ENCODE peak calls at places on chromosomes 7 and 10, in five cellular contexts. W, U, V, H and M are unnamed samples. For H3K4me1, the result is how much of the 10 kb centered on the place peaks cover.

GRCh38 chr10:16423599-16423998 is 13.2 kb upstream of the PTER start:
- DNase-seq in W (no peak), U (no peak), V (no peak), H (no peak), M (no peak)

GRCh38 chr7:81029523-81029922 is 110.7 kb upstream of the SEMA3C start:
- DNase-seq in U (no peak), W (no peak), H (no peak), V (no peak), M (no peak)

GRCh38 chr7:117621075-117621474 is 141.2 kb downstream of the CFTR start:
- DNase-seq in H (no peak), W (no peak), V (no peak), U (no peak), M (no peak)

GRCh38 chr10:100338434-100339036 is 8.5 kb upstream of the SCD start:
- DNase-seq in U (peak), W (peak), V (peak), H (peak), M (peak)

GRCh38 chr7:22942191-22942590 is 71.7 kb downstream of the HYCC1 start:
- DNase-seq in V (no peak), U (no peak), H (peak), W (no peak), M (no peak)

GRCh38 chr10:82319046-82319445 is 444.1 kb downstream of the NRG3 start:
- DNase-seq in V (no peak), U (no peak), W (no peak), H (peak), M (no peak)

GRCh38 chr7:36298145-36298544 is 91.5 kb upstream of the ANLN start:
- DNase-seq in U (no peak), H (no peak), V (no peak), W (no peak), M (no peak)

GRCh38 chr7:71377469-71377868 is 245.5 kb downstream of the GALNT17 start:
- DNase-seq in W (no peak), H (no peak), V (no peak), U (no peak), M (no peak)

GRCh38 chr10:70053896-70054641 is 1.4 kb downstream of the MACROH2A2 start:
- DNase-seq in V (no peak), W (peak), U (peak), H (peak), M (peak)

GRCh38 chr7:116234517-116235200 is 24.3 kb downstream of the TES start:
- DNase-seq in V (no peak), U (no peak), H (no peak), W (no peak), M (no peak)

GRCh38 chr10:97407211-97407951 is 6.2 kb upstream of the RRP12 start:
- DNase-seq in U (peak), V (peak), H (peak), W (peak), M (peak)

GRCh38 chr10:1292611-1293021 is 236.4 kb downstream of the WDR37 start:
- DNase-seq in W (no peak), H (peak), V (peak), U (no peak), M (no peak)

GRCh38 chr7:87600130-87601124 is at the start of gene ABCB1:
- DNase-seq in V (peak), U (peak), H (peak), W (peak), M (peak)

DNA sequence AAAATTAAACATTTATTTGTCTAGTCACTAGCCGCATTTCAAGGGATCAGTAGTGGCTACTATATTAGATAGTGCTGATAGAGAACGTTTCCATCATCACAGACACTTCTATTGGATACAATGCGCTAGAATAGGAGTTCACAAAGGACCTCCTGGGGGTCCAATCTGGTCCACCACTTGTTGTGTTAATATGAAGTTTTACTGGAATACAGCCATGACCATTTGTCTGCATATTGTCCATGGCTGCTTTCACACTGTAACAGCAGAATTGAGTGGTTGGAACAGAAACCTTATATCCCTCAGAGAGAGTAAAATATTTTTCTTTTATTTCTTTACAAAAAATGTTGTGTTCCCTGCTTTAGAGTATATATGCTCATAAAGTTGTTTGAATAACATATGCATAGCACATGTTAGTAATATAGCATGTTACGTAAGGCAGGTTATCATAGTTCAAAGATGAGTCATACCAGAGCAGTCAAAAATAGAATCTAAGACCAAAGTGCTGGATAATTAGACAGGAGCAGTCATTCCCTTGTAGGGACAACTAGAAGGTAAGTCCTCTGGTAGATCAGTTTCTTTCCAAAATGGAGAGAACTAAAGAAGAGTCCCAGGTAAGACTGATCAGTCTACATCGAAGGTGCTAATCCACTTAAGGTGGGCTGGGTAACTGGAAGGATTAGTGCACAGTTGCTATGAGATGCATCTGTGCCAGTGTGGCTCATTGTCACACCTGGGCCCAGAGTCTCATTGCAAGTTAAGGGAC is 14.9 kb downstream of the BZW2 start:
- DNase-seq in V (no peak), W (no peak), U (no peak), H (no peak), M (no peak)
- H3K4me1 ChIP-seq in V (under half), W (under half), U (under half), H (under half), M (under half)

GRCh38 chr7:32905175-32905662 is 13.7 kb upstream of the KBTBD2 start:
- DNase-seq in H (peak), V (no peak), W (peak), U (peak), M (no peak)
- H3K4me3 ChIP-seq in H (peak), V (peak), W (peak), U (peak), M (peak)

DNA sequence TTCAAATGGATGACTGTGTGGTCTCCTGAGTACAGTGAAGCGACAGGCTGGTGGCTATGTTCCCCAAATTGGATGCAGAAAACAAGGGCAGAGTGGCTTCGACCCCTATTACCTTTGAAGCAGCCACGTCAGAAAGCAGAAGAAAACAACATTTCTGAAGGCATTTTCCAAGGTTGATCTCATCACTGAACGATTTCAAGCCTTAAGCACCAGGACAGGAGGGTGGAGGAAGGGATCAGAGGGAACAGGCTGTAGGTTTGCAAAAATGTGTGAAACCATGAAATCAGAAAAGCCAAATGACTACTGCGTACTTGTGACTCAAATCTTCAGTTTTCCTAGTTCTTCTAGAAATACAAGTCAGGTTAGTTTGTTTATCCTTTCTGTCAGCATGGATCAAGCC is 181.0 kb upstream of the TMEM106B start:
- DNase-seq in W (no peak), H (no peak), U (no peak), V (no peak), M (no peak)
- H3K27ac ChIP-seq in W (no peak), H (no peak), U (no peak), V (no peak), M (no peak)

GRCh38 chr10:8404721-8405120 is 350.2 kb downstream of the GATA3 start:
- DNase-seq in H (no peak), U (no peak), W (no peak), V (no peak), M (no peak)

GRCh38 chr10:8400151-8400550 is 345.7 kb downstream of the GATA3 start:
- DNase-seq in W (no peak), V (no peak), H (no peak), U (no peak), M (no peak)

GRCh38 chr10:8401531-8401930 is 347.0 kb downstream of the GATA3 start:
- DNase-seq in W (no peak), V (no peak), H (no peak), U (no peak), M (no peak)

GRCh38 chr10:8403711-8404371 is 349.4 kb downstream of the GATA3 start:
- DNase-seq in U (no peak), V (no peak), H (peak), W (no peak), M (no peak)

GRCh38 chr10:8402469-8403074 is 348.1 kb downstream of the GATA3 start:
- DNase-seq in H (no peak), W (no peak), V (no peak), U (no peak), M (no peak)
- H3K4me1 ChIP-seq in H (under half), W (under half), V (under half), U (under half), M (under half)

DNA sequence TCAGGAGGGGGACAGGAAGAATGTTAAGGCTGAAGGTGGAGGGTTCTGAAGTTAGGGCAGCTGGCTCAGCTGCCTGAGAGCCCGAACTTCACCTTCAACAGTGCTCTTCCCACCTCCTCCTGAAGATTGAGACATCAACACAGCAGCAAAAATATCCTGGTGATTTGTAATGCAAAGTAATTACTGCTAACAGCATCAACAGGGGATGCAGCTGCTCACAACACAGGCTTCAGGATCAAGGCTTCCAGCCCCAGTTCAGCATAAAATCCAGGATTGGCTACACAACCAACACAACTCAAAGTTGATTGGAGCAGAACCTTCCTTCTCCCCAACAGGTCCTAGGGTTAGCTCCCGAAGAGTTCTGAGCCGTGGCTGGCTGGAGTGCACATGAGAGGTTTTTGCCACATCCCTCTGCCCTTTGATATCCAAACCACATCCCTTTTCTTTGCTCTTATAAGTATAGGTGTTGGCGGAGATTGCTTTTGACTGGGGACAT is 242.4 kb downstream of the KIAA1217 start:
- DNase-seq in H (no peak), V (no peak), W (no peak), U (no peak), M (no peak)
- H3K4me3 ChIP-seq in H (no peak), V (no peak), W (no peak), U (no peak), M (no peak)

GRCh38 chr10:122301055-122301810 is 30.1 kb downstream of the BTBD16 start:
- DNase-seq in W (no peak), U (no peak), H (no peak), V (no peak), M (no peak)
- H3K27ac ChIP-seq in W (no peak), U (no peak), H (no peak), V (no peak), M (no peak)

DNA sequence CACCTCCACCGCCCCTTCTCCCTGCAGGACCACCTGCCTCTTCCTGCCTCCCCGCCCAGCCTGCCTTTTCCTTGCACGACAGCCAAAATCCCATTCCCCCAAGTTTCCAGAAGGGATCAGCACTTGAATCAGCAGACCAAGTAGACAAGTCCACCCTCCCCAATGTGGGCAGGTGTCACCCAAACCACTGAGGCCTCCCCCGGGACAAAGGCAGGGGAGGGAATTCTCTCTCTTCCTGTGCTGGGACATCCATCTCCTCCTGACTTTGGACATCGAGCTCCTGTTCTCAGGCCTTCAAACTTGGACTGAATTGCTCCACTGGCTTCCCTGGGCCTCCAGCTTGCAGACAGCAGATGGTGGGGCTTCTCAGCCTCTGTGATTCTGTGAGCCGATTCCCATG is 21.6 kb upstream of the PSMG3 start:
- DNase-seq in V (no peak), U (no peak), W (no peak), H (no peak), M (no peak)
- H3K4me1 ChIP-seq in V (under half), U (under half), W (under half), H (under half), M (under half)

DNA sequence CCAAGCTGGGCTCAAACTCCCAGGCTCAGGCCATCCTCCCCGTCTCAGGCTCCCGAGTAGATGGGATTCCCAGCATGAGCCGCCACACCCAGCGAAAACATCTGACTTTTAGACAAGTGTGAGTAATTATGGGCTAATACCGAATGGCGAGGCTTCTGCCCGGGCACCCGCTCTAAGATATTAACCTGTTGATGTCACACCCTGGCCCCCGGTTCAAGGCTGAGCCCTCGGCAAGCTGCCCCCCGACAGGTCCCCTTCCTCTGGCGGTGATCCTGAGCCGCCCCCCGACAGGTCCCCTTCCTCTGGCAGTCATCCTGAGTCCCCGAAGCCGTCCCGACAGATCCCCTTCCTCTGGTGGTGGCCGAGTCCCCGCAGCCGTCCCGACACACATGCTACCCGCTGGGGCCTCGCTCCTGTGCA is 5.2 kb downstream of the PSMG3 start:
- DNase-seq in V (no peak), W (no peak), U (no peak), H (no peak), M (no peak)
- H3K4me3 ChIP-seq in V (no peak), W (peak), U (no peak), H (no peak), M (no peak)

DNA sequence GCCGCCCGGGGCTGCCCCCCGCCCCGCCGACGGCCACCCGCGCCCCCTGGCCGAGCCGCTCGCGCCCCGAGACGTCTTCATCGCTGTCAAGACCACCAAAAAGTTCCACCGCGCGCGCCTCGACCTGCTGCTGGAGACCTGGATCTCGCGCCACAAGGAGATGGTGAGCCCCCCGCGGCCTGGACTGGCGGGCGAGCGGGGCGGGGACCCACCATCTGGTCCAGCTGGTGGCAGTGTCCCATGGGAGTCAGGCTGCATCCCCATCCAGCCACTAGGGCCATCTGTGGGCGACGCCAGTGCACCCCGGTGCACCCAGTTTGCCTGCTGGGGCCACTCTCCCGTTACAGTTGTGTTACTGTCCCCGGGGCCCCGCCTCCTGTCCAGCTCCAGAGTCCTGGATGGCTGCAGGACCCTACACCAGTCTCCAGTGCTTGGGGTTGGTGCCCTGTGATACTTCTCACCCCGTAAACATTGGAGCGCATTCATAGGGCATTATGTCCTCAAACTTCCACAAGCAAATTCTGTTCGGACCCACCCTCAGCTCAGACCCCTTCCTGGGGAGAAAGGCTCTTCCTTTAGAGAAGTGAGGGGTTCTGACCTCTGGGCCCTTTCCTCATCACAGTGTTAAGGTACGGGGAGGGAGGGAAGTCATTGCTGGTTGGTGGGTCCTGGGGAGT is 695 bp downstream of the LFNG start:
- DNase-seq in V (peak), H (peak), W (no peak), U (peak), M (no peak)
- H3K27ac ChIP-seq in V (peak), H (no peak), W (peak), U (peak), M (peak)